ENCODE peak calls at places on chromosome 13, in five cellular contexts. U is hippocampal formation; I is NCI-H524; V is central memory CD4-positive, alpha-beta T cell; Y is pancreas. Z is an unnamed sample.

GRCh38 chr13:93455881-93456280 is 229.3 kb downstream of the GPC6 start:
- DNase-seq in U (no peak), I (no peak), V (no peak), Y (no peak), Z (no peak)

GRCh38 chr13:47809411-47809810 is 191.7 kb downstream of the SUCLA2 start:
- DNase-seq in U (no peak), I (no peak), V (no peak), Y (no peak), Z (no peak)

GRCh38 chr13:108950333-108951010 is 321.1 kb downstream of the MYO16 start:
- DNase-seq in U (no peak), I (no peak), V (no peak), Y (no peak), Z (no peak)

GRCh38 chr13:98972627-98973026 is 5.2 kb downstream of the DOCK9 start:
- DNase-seq in U (no peak), I (no peak), V (no peak), Y (no peak), Z (no peak)

GRCh38 chr13:69580255-69580654 is 527.4 kb upstream of the ATXN8OS start:
- DNase-seq in U (no peak), I (no peak), V (no peak), Y (no peak), Z (no peak)

GRCh38 chr13:44758595-44759221 is 182.6 kb upstream of the TSC22D1 start:
- DNase-seq in U (no peak), I (no peak), V (no peak), Y (no peak), Z (no peak)

GRCh38 chr13:91220872-91221271 is 126.6 kb upstream of the MIR17HG start:
- DNase-seq in U (no peak), I (no peak), V (no peak), Y (no peak), Z (no peak)

GRCh38 chr13:94305463-94305862 is 174.0 kb downstream of the DCT start:
- DNase-seq in U (no peak), I (no peak), V (no peak), Y (no peak), Z (no peak)

GRCh38 chr13:83538636-83539035 is 343.6 kb downstream of the SLITRK1 start:
- DNase-seq in U (no peak), I (no peak), V (no peak), Y (no peak), Z (no peak)

GRCh38 chr13:50081106-50081898 is 66.1 kb downstream of the KCNRG start:
- DNase-seq in U (peak), I (peak), V (no peak), Y (peak), Z (no peak)

GRCh38 chr13:76822691-76823267 is 63.4 kb downstream of the KCTD12 start:
- DNase-seq in U (no peak), I (no peak), V (peak), Y (no peak), Z (no peak)

GRCh38 chr13:62331384-62331783 is 915.7 kb upstream of the PCDH20 start:
- DNase-seq in U (no peak), I (no peak), V (no peak), Y (no peak), Z (no peak)

GRCh38 chr13:26867451-26868067 is 107.0 kb upstream of the GPR12 start:
- DNase-seq in U (no peak), I (peak), V (no peak), Y (no peak), Z (no peak)

GRCh38 chr13:111168116-111168515 is 53.0 kb downstream of the ARHGEF7 start:
- DNase-seq in U (no peak), I (peak), V (no peak), Y (no peak), Z (no peak)

GRCh38 chr13:113973218-113974164 is at the start of gene C13orf46:
- DNase-seq in U (no peak), I (no peak), V (no peak), Y (peak), Z (no peak)

GRCh38 chr13:30466358-30466714 is 600 bp upstream of the HMGB1 start:
- DNase-seq in U (no peak), I (peak), V (no peak), Y (no peak), Z (no peak)

GRCh38 chr13:35160921-35161320 is 218.9 kb downstream of the NBEA start:
- DNase-seq in U (no peak), I (no peak), V (no peak), Y (no peak), Z (no peak)

GRCh38 chr13:81639984-81640582 is 1299.2 kb upstream of the SPRY2 start:
- DNase-seq in U (no peak), I (peak), V (no peak), Y (no peak), Z (no peak)

GRCh38 chr13:51221674-51222509 is at the start of gene FAM124A:
- DNase-seq in U (peak), I (peak), V (peak), Y (peak), Z (no peak)

GRCh38 chr13:25192052-25192451 is 20.0 kb upstream of the AMER2 start:
- DNase-seq in U (no peak), I (no peak), V (no peak), Y (no peak), Z (no peak)

GRCh38 chr13:110557610-110558305 is 3.8 kb downstream of the RAB20 start:
- DNase-seq in U (no peak), I (no peak), V (no peak), Y (peak), Z (no peak)

GRCh38 chr13:43432948-43433347 is 353.8 kb downstream of the ENOX1 start:
- DNase-seq in U (no peak), I (no peak), V (no peak), Y (no peak), Z (no peak)

GRCh38 chr13:76828316-76828741 is 57.9 kb downstream of the KCTD12 start:
- DNase-seq in U (no peak), I (no peak), V (no peak), Y (no peak), Z (no peak)

GRCh38 chr13:108993346-108993745 is 363.9 kb downstream of the MYO16 start:
- DNase-seq in U (no peak), I (no peak), V (no peak), Y (no peak), Z (no peak)

GRCh38 chr13:75312884-75313520 is 169.0 kb downstream of the TBC1D4 start:
- DNase-seq in U (no peak), I (no peak), V (no peak), Y (no peak), Z (no peak)

GRCh38 chr13:71722206-71722605 is 144.8 kb downstream of the DACH1 start:
- DNase-seq in U (no peak), I (no peak), V (no peak), Y (no peak), Z (no peak)

GRCh38 chr13:27023385-27023784 is 148.2 kb downstream of the USP12 start:
- DNase-seq in U (no peak), I (peak), V (no peak), Y (no peak), Z (no peak)

GRCh38 chr13:76053181-76053580 is 417.1 kb downstream of the LMO7 start:
- DNase-seq in U (no peak), I (no peak), V (no peak), Y (no peak), Z (no peak)

GRCh38 chr13:105466376-105466775 is 1069.1 kb downstream of the EFNB2 start:
- DNase-seq in U (peak), I (peak), V (no peak), Y (no peak), Z (no peak)

GRCh38 chr13:99854376-99854775 is 117.2 kb downstream of the ZIC5 start:
- DNase-seq in U (no peak), I (peak), V (no peak), Y (no peak), Z (no peak)

GRCh38 chr13:28872427-28873176 is 52.5 kb downstream of the MTUS2 start:
- DNase-seq in U (no peak), I (no peak), V (no peak), Y (no peak), Z (no peak)

GRCh38 chr13:100608906-100609305 is 20.3 kb upstream of the GGACT start:
- DNase-seq in U (no peak), I (no peak), V (no peak), Y (no peak), Z (no peak)

GRCh38 chr13:84609716-84610115 is 727.4 kb upstream of the SLITRK1 start:
- DNase-seq in U (no peak), I (peak), V (no peak), Y (no peak), Z (peak)

GRCh38 chr13:110017379-110017778 is 231.0 kb upstream of the IRS2 start:
- DNase-seq in U (no peak), I (no peak), V (no peak), Y (no peak), Z (no peak)

GRCh38 chr13:44093607-44094583 is 214.2 kb downstream of the LACC1 start:
- DNase-seq in U (no peak), I (no peak), V (no peak), Y (no peak), Z (no peak)

GRCh38 chr13:25901460-25902376 is 150.1 kb downstream of the SHISA2 start:
- DNase-seq in U (no peak), I (no peak), V (peak), Y (no peak), Z (no peak)